ENCODE peak calls at places on chromosomes 4 and X, in seven cellular contexts. One of them, this sample, is unnamed.

GRCh38 chrX:50812995-50813842 is 775 bp downstream of the SHROOM4 start:
- DNase-seq in K562: no peak
- DNase-seq in H1: peak
- DNase-seq in GM12892: no peak
- DNase-seq in HepG2: no peak
- DNase-seq in GM12878: no peak
- DNase-seq in SK-N-SH: peak
- DNase-seq in this sample: no peak

GRCh38 chr4:101711590-101712255 is 78.8 kb upstream of the BANK1 start:
- DNase-seq in K562: no peak
- DNase-seq in H1: no peak
- DNase-seq in GM12892: no peak
- DNase-seq in HepG2: no peak
- DNase-seq in GM12878: no peak
- DNase-seq in SK-N-SH: no peak
- DNase-seq in this sample: no peak

GRCh38 chrX:39506131-39506530 is 591.6 kb downstream of the BCOR start:
- DNase-seq in K562: no peak
- DNase-seq in H1: no peak
- DNase-seq in GM12892: no peak
- DNase-seq in HepG2: no peak
- DNase-seq in GM12878: no peak
- DNase-seq in SK-N-SH: no peak
- DNase-seq in this sample: no peak

GRCh38 chr4:5019274-5019673 is at the start of gene CYTL1:
- DNase-seq in K562: no peak
- DNase-seq in H1: peak
- DNase-seq in GM12892: no peak
- DNase-seq in HepG2: no peak
- DNase-seq in GM12878: no peak
- DNase-seq in SK-N-SH: peak
- DNase-seq in this sample: no peak

GRCh38 chrX:14936561-14936960 is 63.3 kb downstream of the MOSPD2 start:
- DNase-seq in K562: peak
- DNase-seq in H1: no peak
- DNase-seq in GM12892: no peak
- DNase-seq in HepG2: no peak
- DNase-seq in GM12878: no peak
- DNase-seq in SK-N-SH: no peak
- DNase-seq in this sample: no peak

GRCh38 chr4:96352051-96352517 is 512.2 kb downstream of the PDHA2 start:
- DNase-seq in K562: peak
- DNase-seq in H1: peak
- DNase-seq in GM12892: no peak
- DNase-seq in HepG2: peak
- DNase-seq in GM12878: no peak
- DNase-seq in SK-N-SH: peak
- DNase-seq in this sample: no peak

GRCh38 chr4:143397887-143398286 is 61.2 kb downstream of the GAB1 start:
- DNase-seq in K562: no peak
- DNase-seq in H1: no peak
- DNase-seq in GM12892: no peak
- DNase-seq in HepG2: no peak
- DNase-seq in GM12878: no peak
- DNase-seq in SK-N-SH: no peak
- DNase-seq in this sample: no peak

GRCh38 chr4:184255361-184255760 is 37.7 kb upstream of the ENPP6 start:
- DNase-seq in K562: no peak
- DNase-seq in H1: no peak
- DNase-seq in GM12892: no peak
- DNase-seq in HepG2: no peak
- DNase-seq in GM12878: no peak
- DNase-seq in SK-N-SH: peak
- DNase-seq in this sample: no peak

GRCh38 chr4:106615407-106615945 is 246.9 kb upstream of the GIMD1 start:
- DNase-seq in K562: no peak
- DNase-seq in H1: no peak
- DNase-seq in GM12892: no peak
- DNase-seq in HepG2: no peak
- DNase-seq in GM12878: no peak
- DNase-seq in SK-N-SH: no peak
- DNase-seq in this sample: no peak

GRCh38 chr4:157072002-157072401 is 3.9 kb upstream of the GLRB start:
- DNase-seq in K562: no peak
- DNase-seq in H1: no peak
- DNase-seq in GM12892: no peak
- DNase-seq in HepG2: no peak
- DNase-seq in GM12878: no peak
- DNase-seq in SK-N-SH: no peak
- DNase-seq in this sample: no peak

GRCh38 chr4:174538876-174539250 is 16.6 kb upstream of the HPGD start:
- DNase-seq in K562: no peak
- DNase-seq in H1: no peak
- DNase-seq in GM12892: no peak
- DNase-seq in HepG2: no peak
- DNase-seq in GM12878: no peak
- DNase-seq in SK-N-SH: no peak
- DNase-seq in this sample: no peak

GRCh38 chr4:185379326-185380295 is 16.1 kb downstream of the LRP2BP start:
- DNase-seq in K562: no peak
- DNase-seq in H1: no peak
- DNase-seq in GM12892: no peak
- DNase-seq in HepG2: no peak
- DNase-seq in GM12878: no peak
- DNase-seq in SK-N-SH: no peak
- DNase-seq in this sample: no peak

GRCh38 chr4:128379860-128380259 is 92.2 kb upstream of the PGRMC2 start:
- DNase-seq in K562: peak
- DNase-seq in H1: peak
- DNase-seq in GM12892: no peak
- DNase-seq in HepG2: peak
- DNase-seq in GM12878: no peak
- DNase-seq in SK-N-SH: peak
- DNase-seq in this sample: peak

GRCh38 chrX:26347171-26347570 is 131.2 kb downstream of the MAGEB5 start:
- DNase-seq in K562: no peak
- DNase-seq in H1: no peak
- DNase-seq in GM12892: no peak
- DNase-seq in HepG2: no peak
- DNase-seq in GM12878: no peak
- DNase-seq in SK-N-SH: no peak
- DNase-seq in this sample: no peak

GRCh38 chr4:39706334-39706733 is 8.4 kb downstream of the UBE2K start:
- DNase-seq in K562: no peak
- DNase-seq in H1: peak
- DNase-seq in GM12892: no peak
- DNase-seq in HepG2: peak
- DNase-seq in GM12878: no peak
- DNase-seq in SK-N-SH: no peak
- DNase-seq in this sample: no peak

GRCh38 chr4:22875592-22876257 is 183.0 kb downstream of the GBA3 start:
- DNase-seq in K562: no peak
- DNase-seq in H1: no peak
- DNase-seq in GM12892: no peak
- DNase-seq in HepG2: no peak
- DNase-seq in GM12878: no peak
- DNase-seq in SK-N-SH: no peak
- DNase-seq in this sample: no peak

GRCh38 chr4:111847256-111848108 is 297.8 kb upstream of the FAM241A start:
- DNase-seq in K562: no peak
- DNase-seq in H1: no peak
- DNase-seq in GM12892: no peak
- DNase-seq in HepG2: peak
- DNase-seq in GM12878: no peak
- DNase-seq in SK-N-SH: no peak
- DNase-seq in this sample: no peak

GRCh38 chrX:47568656-47569295 is 7.8 kb downstream of the ARAF start:
- DNase-seq in K562: peak
- DNase-seq in H1: peak
- DNase-seq in GM12892: no peak
- DNase-seq in HepG2: peak
- DNase-seq in GM12878: no peak
- DNase-seq in SK-N-SH: peak
- DNase-seq in this sample: no peak

GRCh38 chr4:70992354-70992753 is 1.1 kb upstream of the DCK start:
- DNase-seq in K562: peak
- DNase-seq in H1: no peak
- DNase-seq in GM12892: no peak
- DNase-seq in HepG2: no peak
- DNase-seq in GM12878: no peak
- DNase-seq in SK-N-SH: no peak
- DNase-seq in this sample: no peak

GRCh38 chr4:13056630-13057187 is 427.4 kb downstream of the RAB28 start:
- DNase-seq in K562: no peak
- DNase-seq in H1: no peak
- DNase-seq in GM12892: no peak
- DNase-seq in HepG2: no peak
- DNase-seq in GM12878: no peak
- DNase-seq in SK-N-SH: no peak
- DNase-seq in this sample: no peak

GRCh38 chrX:118976599-118977340 is 2.4 kb downstream of the LONRF3 start:
- DNase-seq in K562: peak
- DNase-seq in H1: no peak
- DNase-seq in GM12892: no peak
- DNase-seq in HepG2: no peak
- DNase-seq in GM12878: no peak
- DNase-seq in SK-N-SH: peak
- DNase-seq in this sample: no peak

GRCh38 chrX:100695302-100695701 is 36.6 kb downstream of the SYTL4 start:
- DNase-seq in K562: no peak
- DNase-seq in H1: no peak
- DNase-seq in GM12892: no peak
- DNase-seq in HepG2: peak
- DNase-seq in GM12878: no peak
- DNase-seq in SK-N-SH: peak
- DNase-seq in this sample: no peak

GRCh38 chrX:9682456-9682855 is 83.2 kb downstream of the GPR143 start:
- DNase-seq in K562: no peak
- DNase-seq in H1: peak
- DNase-seq in GM12892: no peak
- DNase-seq in HepG2: no peak
- DNase-seq in GM12878: no peak
- DNase-seq in SK-N-SH: no peak
- DNase-seq in this sample: no peak

GRCh38 chr4:32985256-32985655 is 2265.1 kb downstream of the PCDH7 start:
- DNase-seq in K562: no peak
- DNase-seq in H1: no peak
- DNase-seq in GM12892: no peak
- DNase-seq in HepG2: no peak
- DNase-seq in GM12878: no peak
- DNase-seq in SK-N-SH: no peak
- DNase-seq in this sample: no peak

GRCh38 chrX:16462912-16463311 is 187.0 kb upstream of the S100G start:
- DNase-seq in K562: no peak
- DNase-seq in H1: no peak
- DNase-seq in GM12892: no peak
- DNase-seq in HepG2: no peak
- DNase-seq in GM12878: no peak
- DNase-seq in SK-N-SH: no peak
- DNase-seq in this sample: no peak

GRCh38 chrX:95956780-95957179 is 727.9 kb upstream of the DIAPH2 start:
- DNase-seq in K562: no peak
- DNase-seq in H1: no peak
- DNase-seq in GM12892: no peak
- DNase-seq in HepG2: no peak
- DNase-seq in GM12878: no peak
- DNase-seq in SK-N-SH: no peak
- DNase-seq in this sample: no peak

GRCh38 chr4:56908206-56909082 is 744 bp downstream of the REST start:
- DNase-seq in K562: peak
- DNase-seq in H1: peak
- DNase-seq in GM12892: peak
- DNase-seq in HepG2: peak
- DNase-seq in GM12878: no peak
- DNase-seq in SK-N-SH: peak
- DNase-seq in this sample: peak

GRCh38 chr4:56906534-56906933 is 1.2 kb upstream of the REST start:
- DNase-seq in K562: no peak
- DNase-seq in H1: no peak
- DNase-seq in GM12892: no peak
- DNase-seq in HepG2: no peak
- DNase-seq in GM12878: no peak
- DNase-seq in SK-N-SH: no peak
- DNase-seq in this sample: no peak

GRCh38 chr4:56909083-56909981 is 1.6 kb downstream of the REST start:
- DNase-seq in K562: peak
- DNase-seq in H1: peak
- DNase-seq in GM12892: peak
- DNase-seq in HepG2: peak
- DNase-seq in GM12878: no peak
- DNase-seq in SK-N-SH: peak
- DNase-seq in this sample: peak

GRCh38 chr4:56907009-56907408 is 691 bp upstream of the REST start:
- DNase-seq in K562: peak
- DNase-seq in H1: peak
- DNase-seq in GM12892: no peak
- DNase-seq in HepG2: no peak
- DNase-seq in GM12878: no peak
- DNase-seq in SK-N-SH: peak
- DNase-seq in this sample: no peak

GRCh38 chr4:56907489-56908205 is at the start of gene REST:
- DNase-seq in K562: peak
- DNase-seq in H1: peak
- DNase-seq in GM12892: peak
- DNase-seq in HepG2: peak
- DNase-seq in GM12878: no peak
- DNase-seq in SK-N-SH: peak
- DNase-seq in this sample: peak
- TF ChIP-seq TAF1 in K562: no peak
- TF ChIP-seq TAF1 in H1: peak
- TF ChIP-seq TAF1 in GM12892: no peak
- TF ChIP-seq TAF1 in HepG2: no peak
- TF ChIP-seq TAF1 in GM12878: no peak
- TF ChIP-seq TAF1 in SK-N-SH: no peak
- TF ChIP-seq TAF1 in this sample: no peak

GRCh38 chrX:152830312-152831305 is at the start of the genes CETN2 and NSDHL:
- DNase-seq in K562: peak
- DNase-seq in H1: peak
- DNase-seq in GM12892: peak
- DNase-seq in HepG2: peak
- DNase-seq in GM12878: peak
- DNase-seq in SK-N-SH: peak
- DNase-seq in this sample: peak
- TF ChIP-seq POLR2AphosphoS5 in K562: peak
- TF ChIP-seq POLR2AphosphoS5 in H1: peak
- TF ChIP-seq POLR2AphosphoS5 in GM12892: peak
- TF ChIP-seq POLR2AphosphoS5 in HepG2: peak
- TF ChIP-seq POLR2AphosphoS5 in GM12878: peak
- TF ChIP-seq POLR2AphosphoS5 in SK-N-SH: peak
- TF ChIP-seq POLR2AphosphoS5 in this sample: no peak

GRCh38 chrX:54811301-54811885 is 3.8 kb downstream of the MAGED2 start:
- DNase-seq in K562: no peak
- DNase-seq in H1: no peak
- DNase-seq in GM12892: no peak
- DNase-seq in HepG2: no peak
- DNase-seq in GM12878: no peak
- DNase-seq in SK-N-SH: no peak
- DNase-seq in this sample: no peak
- TF ChIP-seq TAF1 in K562: no peak
- TF ChIP-seq TAF1 in H1: no peak
- TF ChIP-seq TAF1 in GM12892: no peak
- TF ChIP-seq TAF1 in HepG2: no peak
- TF ChIP-seq TAF1 in GM12878: no peak
- TF ChIP-seq TAF1 in SK-N-SH: no peak
- TF ChIP-seq TAF1 in this sample: no peak

GRCh38 chrX:66012094-66012534 is 27.8 kb downstream of the VSIG4 start:
- DNase-seq in K562: peak
- DNase-seq in H1: no peak
- DNase-seq in GM12892: no peak
- DNase-seq in HepG2: no peak
- DNase-seq in GM12878: peak
- DNase-seq in SK-N-SH: no peak
- DNase-seq in this sample: no peak
- TF ChIP-seq POLR2AphosphoS5 in K562: no peak
- TF ChIP-seq POLR2AphosphoS5 in H1: no peak
- TF ChIP-seq POLR2AphosphoS5 in GM12892: no peak
- TF ChIP-seq POLR2AphosphoS5 in HepG2: no peak
- TF ChIP-seq POLR2AphosphoS5 in GM12878: no peak
- TF ChIP-seq POLR2AphosphoS5 in SK-N-SH: no peak
- TF ChIP-seq POLR2AphosphoS5 in this sample: no peak